ENCODE peak calls at places on chromosome 22, in five cellular contexts. H, P, I, C and J are unnamed samples.
A peak's percentile ranks its signal among the peaks of the same experiment; 100 is the strongest.

GRCh38 chr22:20589614-20590476 is 82.4 kb downstream of the MED15 start:
- DNase-seq in H (no peak), P (no peak), I (no peak), C (no peak), J (no peak)

GRCh38 chr22:33971561-33971961 is 51.3 kb upstream of the LARGE1 start:
- DNase-seq in H (no peak), P (no peak), I (no peak), C (no peak), J (no peak)

GRCh38 chr22:47123006-47123826 is 360.8 kb downstream of the TBC1D22A start:
- DNase-seq in H (no peak), P (no peak), I (no peak), C (no peak), J (no peak)

GRCh38 chr22:19498154-19498865 is 18.6 kb downstream of the CDC45 start:
- DNase-seq in H (no peak), P (no peak), I (no peak), C (no peak), J (no peak)

GRCh38 chr22:33687464-33687863 is 232.8 kb downstream of the LARGE1 start:
- DNase-seq in H (no peak), P (no peak), I (no peak), C (no peak), J (no peak)

GRCh38 chr22:29108137-29108536 is 35.3 kb downstream of the KREMEN1 start:
- DNase-seq in H (no peak), P (no peak), I (no peak), C (no peak), J (no peak)

GRCh38 chr22:29879738-29880137 is 3.2 kb upstream of the MTMR3 start:
- DNase-seq in H (no peak), P (no peak), I (no peak), C (no peak), J (no peak)

GRCh38 chr22:30129636-30130035 is 49.4 kb downstream of the HORMAD2 start:
- DNase-seq in H (no peak), P (no peak), I (no peak), C (no peak), J (no peak)

GRCh38 chr22:23696326-23696851 is 5.6 kb downstream of the RGL4 start:
- DNase-seq in H (peak; percentile 54), P (peak; percentile 71), I (no peak), C (peak; percentile 33), J (no peak)

GRCh38 chr22:27990879-27991278 is 71.8 kb upstream of the PITPNB start:
- DNase-seq in H (no peak), P (peak; percentile 90), I (no peak), C (no peak), J (peak; percentile 37)

GRCh38 chr22:27714076-27714475 is 87.5 kb downstream of the MN1 start:
- DNase-seq in H (no peak), P (no peak), I (no peak), C (no peak), J (no peak)

GRCh38 chr22:20080776-20081654 is 974 bp downstream of the DGCR8 start:
- DNase-seq in H (no peak), P (no peak), I (peak; percentile 47), C (no peak), J (no peak)

GRCh38 chr22:22810018-22810427 is 77.6 kb upstream of the IGLL5 start:
- DNase-seq in H (peak; percentile 73), P (peak; percentile 71), I (peak; percentile 66), C (no peak), J (no peak)

GRCh38 chr22:27228771-27229170 is 571.4 kb downstream of the MIAT start:
- DNase-seq in H (no peak), P (no peak), I (no peak), C (no peak), J (no peak)

GRCh38 chr22:19772673-19773469 is 12.3 kb downstream of the TBX1 start:
- DNase-seq in H (no peak), P (peak; percentile 47), I (no peak), C (peak; percentile 61), J (peak; percentile 7)

GRCh38 chr22:35634981-35635540 is 13.2 kb upstream of the APOL6 start:
- DNase-seq in H (no peak), P (no peak), I (no peak), C (no peak), J (no peak)

GRCh38 chr22:47011131-47011854 is 248.8 kb downstream of the TBC1D22A start:
- DNase-seq in H (no peak), P (no peak), I (no peak), C (no peak), J (peak; percentile 17)

GRCh38 chr22:31585161-31585859 is 76.7 kb downstream of the PISD start:
- DNase-seq in H (no peak), P (no peak), I (no peak), C (no peak), J (no peak)

GRCh38 chr22:33018232-33018864 is 39.8 kb downstream of the SYN3 start:
- DNase-seq in H (no peak), P (peak; percentile 60), I (peak; percentile 56), C (peak; percentile 8), J (no peak)

GRCh38 chr22:30821863-30822215 is 127.2 kb downstream of the OSBP2 start:
- DNase-seq in H (no peak), P (no peak), I (no peak), C (no peak), J (no peak)

GRCh38 chr22:40189979-40190378 is 12.3 kb downstream of the TNRC6B start:
- DNase-seq in H (no peak), P (no peak), I (no peak), C (no peak), J (no peak)

GRCh38 chr22:18994780-18995711 is 59.0 kb upstream of the PRODH start:
- DNase-seq in H (no peak), P (no peak), I (no peak), C (no peak), J (no peak)

GRCh38 chr22:29704528-29705285 is 15.1 kb upstream of the CABP7 start:
- DNase-seq in H (no peak), P (no peak), I (no peak), C (no peak), J (no peak)

GRCh38 chr22:44701824-44702478 is at the start of gene PRR5:
- DNase-seq in H (peak; percentile 79), P (peak; percentile 85), I (peak; percentile 87), C (no peak), J (peak; percentile 87)

GRCh38 chr22:44698531-44699421 is 3.2 kb upstream of the PRR5 start:
- DNase-seq in H (no peak), P (no peak), I (no peak), C (no peak), J (peak; percentile 49)

GRCh38 chr22:44701187-44701586 is 817 bp upstream of the PRR5 start:
- DNase-seq in H (no peak), P (no peak), I (no peak), C (no peak), J (no peak)

GRCh38 chr22:44702479-44703219 is 645 bp downstream of the PRR5 start:
- DNase-seq in H (peak; percentile 16), P (no peak), I (peak; percentile 23), C (no peak), J (peak; percentile 54)

GRCh38 chr22:44700456-44700855 is 1.5 kb upstream of the PRR5 start:
- DNase-seq in H (no peak), P (no peak), I (no peak), C (no peak), J (no peak)
- H3K4me1 ChIP-seq in H (peaks cover 20% of the 10 kb centered on the region), P (no peaks in the 10 kb centered on the region), I (peaks cover 22% of the 10 kb centered on the region), C (no peaks in the 10 kb centered on the region), J (peaks cover 13% of the 10 kb centered on the region)

GRCh38 chr22:48870436-48870835 is 957.2 kb downstream of the BRD1 start:
- DNase-seq in H (no peak), P (no peak), I (no peak), C (no peak), J (no peak)
- H3K4me3 ChIP-seq in H (no peak overlapping the region), P (no peak overlapping the region), I (no peak overlapping the region), C (no peak overlapping the region), J (no peak overlapping the region)

GRCh38 chr22:50317178-50317577 is 9.6 kb downstream of the DENND6B start:
- DNase-seq in H (no peak), P (no peak), I (no peak), C (no peak), J (no peak)

GRCh38 chr22:50314081-50314454 is 6.6 kb upstream of the PLXNB2 start:
- DNase-seq in H (no peak), P (no peak), I (no peak), C (no peak), J (no peak)

GRCh38 chr22:50314455-50315288 is 7.2 kb upstream of the PLXNB2 start:
- DNase-seq in H (peak; percentile 38), P (no peak), I (no peak), C (peak; percentile 84), J (no peak)

GRCh38 chr22:50316114-50317065 is 8.9 kb upstream of the PLXNB2 start:
- DNase-seq in H (no peak), P (no peak), I (no peak), C (no peak), J (no peak)

DNA sequence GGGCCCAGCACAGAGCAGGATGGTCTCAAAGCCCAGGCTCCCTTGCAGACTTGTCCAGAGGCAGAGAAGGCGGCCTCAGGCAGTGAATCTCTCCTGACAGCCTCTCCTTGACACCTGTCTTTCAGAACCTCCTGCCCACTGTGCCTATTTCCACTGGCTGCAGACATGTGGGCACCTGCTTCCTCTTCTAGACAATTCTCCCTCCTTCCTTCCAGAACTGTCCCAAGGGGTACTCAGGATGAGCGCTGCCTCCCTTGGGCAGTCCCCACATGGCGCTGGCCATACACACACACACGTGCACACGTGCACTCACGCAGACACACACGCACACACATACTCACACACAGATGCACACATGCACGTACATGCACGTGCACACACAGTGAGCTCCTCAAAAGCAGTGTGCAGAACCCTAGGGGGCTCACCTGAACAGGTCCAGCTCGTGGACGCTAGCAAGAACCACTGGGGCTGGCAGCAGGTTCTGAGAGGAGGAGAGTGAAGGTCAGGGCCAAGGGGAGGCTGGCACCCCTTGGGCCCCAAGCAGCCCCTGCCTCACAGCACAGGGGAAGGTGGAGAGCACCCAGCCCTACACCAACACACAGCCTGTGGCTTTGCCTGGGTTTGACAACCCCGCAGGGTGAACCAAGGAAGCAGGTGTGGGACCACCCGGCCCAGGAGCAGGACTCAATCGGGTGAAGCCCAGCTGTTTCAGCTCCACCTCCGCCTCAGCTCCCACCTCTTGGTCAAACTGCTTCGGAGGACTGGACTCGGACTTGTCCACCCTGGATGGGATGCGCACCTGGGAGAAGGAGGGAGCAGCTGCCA is 8.1 kb upstream of the PLXNB2 start:
- DNase-seq in H (no peak), P (no peak), I (no peak), C (no peak), J (no peak)
- H3K4me1 ChIP-seq in H (peaks cover 17% of the 10 kb centered on the region), P (no peaks in the 10 kb centered on the region), I (no peaks in the 10 kb centered on the region), C (peaks cover 13% of the 10 kb centered on the region), J (no peaks in the 10 kb centered on the region)

DNA sequence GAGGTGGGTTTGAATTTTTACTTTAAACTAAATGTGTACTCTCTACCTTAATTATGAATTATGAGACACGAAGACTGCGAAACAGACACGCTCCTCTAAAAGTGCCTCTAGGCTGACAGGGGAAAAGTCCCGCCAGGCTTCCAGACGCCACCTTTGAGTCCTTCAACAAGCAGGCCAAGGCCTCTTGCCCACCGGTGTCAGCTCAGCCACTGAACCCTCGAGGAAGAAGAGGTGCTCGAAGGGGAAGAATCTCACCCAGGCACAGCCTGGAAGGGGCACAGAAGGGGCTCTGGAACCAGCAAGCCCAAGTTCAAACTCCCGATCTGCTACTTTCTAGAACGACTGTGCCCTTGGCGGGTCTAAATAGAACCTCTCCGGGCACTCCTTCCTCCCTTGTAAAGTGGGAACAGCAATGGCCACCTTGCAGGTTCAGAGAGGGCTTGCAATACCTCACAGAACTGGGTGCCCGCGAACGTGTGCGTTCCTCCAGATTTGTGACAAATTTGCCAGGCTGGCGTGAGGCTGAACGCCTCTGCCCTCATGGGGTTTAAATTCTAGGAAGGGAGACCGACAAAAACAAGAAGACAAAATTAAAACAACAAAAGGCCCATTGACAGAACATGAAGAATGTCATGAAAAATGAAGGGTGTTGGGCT is 158.5 kb upstream of the GRK3 start:
- DNase-seq in H (no peak), P (no peak), I (no peak), C (no peak), J (no peak)
- H3K4me3 ChIP-seq in H (peak overlapping the region; percentile 67), P (peak overlapping the region; percentile 79), I (no peak overlapping the region), C (peak overlapping the region; percentile 73), J (peak overlapping the region; percentile 53)